ENCODE peak calls at places on chromosomes 2 and 18, in five cellular contexts. I is mesothelial cell of epicardium, T is GM12865, C is breast epithelium, P is Peyer's patch. N is an unnamed sample.

GRCh38 chr18:56910237-56910636 is 236.7 kb upstream of the BOD1L2 start:
- DNase-seq in I (no peak), T (no peak), C (no peak), P (no peak), N (no peak)

GRCh38 chr2:21256006-21256405 is 132.2 kb downstream of the TDRD15 start:
- DNase-seq in I (no peak), T (peak; percentile 41), C (peak; percentile 59), P (no peak), N (no peak)

GRCh38 chr2:159906315-159906714 is 108.3 kb upstream of the CD302 start:
- DNase-seq in I (no peak), T (no peak), C (no peak), P (no peak), N (no peak)

GRCh38 chr2:27001851-27002369 is 30.9 kb upstream of the TMEM214 start:
- DNase-seq in I (no peak), T (no peak), C (no peak), P (no peak), N (no peak)

GRCh38 chr2:77519888-77520506 is 2.2 kb downstream of the LRRTM4 start:
- DNase-seq in I (no peak), T (no peak), C (no peak), P (no peak), N (no peak)

GRCh38 chr2:140718999-140719398 is 1411.8 kb downstream of the LRP1B start:
- DNase-seq in I (no peak), T (no peak), C (no peak), P (no peak), N (no peak)

GRCh38 chr2:7984693-7985353 is 697.0 kb upstream of the ID2 start:
- DNase-seq in I (no peak), T (peak; percentile 52), C (no peak), P (no peak), N (peak; percentile 56)

GRCh38 chr2:16588565-16588964 is 77.1 kb downstream of the CYRIA start:
- DNase-seq in I (no peak), T (no peak), C (no peak), P (no peak), N (no peak)

GRCh38 chr2:40213071-40213470 is 238.8 kb downstream of the SLC8A1 start:
- DNase-seq in I (no peak), T (peak; percentile 3), C (no peak), P (no peak), N (no peak)

GRCh38 chr2:72015281-72015680 is 132.4 kb downstream of the CYP26B1 start:
- DNase-seq in I (no peak), T (no peak), C (no peak), P (no peak), N (no peak)

GRCh38 chr2:239870863-239871262 is 154.3 kb downstream of the NDUFA10 start:
- DNase-seq in I (no peak), T (no peak), C (no peak), P (no peak), N (no peak)

GRCh38 chr2:239321596-239322413 is 79.0 kb downstream of the HDAC4 start:
- DNase-seq in I (no peak), T (no peak), C (no peak), P (peak; percentile 16), N (no peak)

GRCh38 chr18:46067431-46068007 is 4.5 kb downstream of the PSTPIP2 start:
- DNase-seq in I (no peak), T (peak; percentile 54), C (no peak), P (no peak), N (no peak)

GRCh38 chr2:32746554-32747133 is 118.8 kb downstream of the TTC27 start:
- DNase-seq in I (no peak), T (no peak), C (no peak), P (no peak), N (no peak)

GRCh38 chr18:69161383-69162028 is 239.2 kb upstream of the DOK6 start:
- DNase-seq in I (no peak), T (no peak), C (no peak), P (no peak), N (no peak)

GRCh38 chr2:122634261-122634660 is 878.8 kb downstream of the TSN start:
- DNase-seq in I (no peak), T (no peak), C (no peak), P (no peak), N (no peak)